ENCODE peak calls at places on chromosome 4, in four cellular contexts. N is aorta, R is substantia nigra, Y is astrocyte of the spinal cord. C is an unnamed sample.

GRCh38 chr4:11710484-11710883 is 281.8 kb upstream of the HS3ST1 start:
- DNase-seq in Y (peak; percentile 41), R (no peak), N (no peak), C (no peak)

GRCh38 chr4:145132521-145133098 is 34.5 kb downstream of the ABCE1 start:
- DNase-seq in N (no peak), R (no peak), Y (peak; percentile 38), C (no peak)

GRCh38 chr4:186137193-186137792 is 32.8 kb downstream of the FAM149A start:
- DNase-seq in R (no peak), N (no peak), Y (peak; percentile 39), C (no peak)

GRCh38 chr4:67658302-67658701 is 42.7 kb downstream of the UBA6 start:
- DNase-seq in N (no peak), R (no peak), Y (no peak), C (no peak)

GRCh38 chr4:3642056-3642630 is 109.9 kb upstream of the LRPAP1 start:
- DNase-seq in Y (no peak), R (no peak), N (no peak), C (peak; percentile 66)

GRCh38 chr4:57102050-57102564 is 8.1 kb downstream of the IGFBP7 start:
- DNase-seq in N (no peak), Y (peak; percentile 94), R (no peak), C (no peak)

GRCh38 chr4:25356068-25356467 is 21.0 kb upstream of the ANAPC4 start:
- DNase-seq in R (no peak), Y (no peak), N (no peak), C (no peak)

GRCh38 chr4:129641179-129641578 is 545.2 kb downstream of the C4orf33 start:
- DNase-seq in N (no peak), Y (peak; percentile 73), R (peak; percentile 29), C (no peak)

GRCh38 chr4:183101956-183102480 is 3.0 kb downstream of the WWC2 start:
- DNase-seq in Y (no peak), R (no peak), N (no peak), C (no peak)

GRCh38 chr4:79074040-79074439 is 134.8 kb upstream of the PAQR3 start:
- DNase-seq in N (no peak), R (no peak), Y (no peak), C (no peak)

GRCh38 chr4:100489316-100489715 is 28.5 kb downstream of the EMCN start:
- DNase-seq in R (no peak), N (no peak), Y (no peak), C (no peak)

GRCh38 chr4:180380733-180381132 is 1862.5 kb upstream of the TENM3 start:
- DNase-seq in Y (peak; percentile 79), R (no peak), N (no peak), C (no peak)

GRCh38 chr4:174324725-174325124 is 41.0 kb downstream of the CEP44 start:
- DNase-seq in R (no peak), N (no peak), Y (peak; percentile 25), C (peak; percentile 10)

GRCh38 chr4:138898282-138898681 is 117.3 kb upstream of the NOCT start:
- DNase-seq in R (no peak), Y (peak; percentile 36), N (no peak), C (no peak)

GRCh38 chr4:87024181-87024580 is 89.4 kb downstream of the AFF1 start:
- DNase-seq in R (no peak), N (no peak), Y (no peak), C (no peak)

GRCh38 chr4:76748649-76749048 is 149.3 kb downstream of the SOWAHB start:
- DNase-seq in Y (peak; percentile 62), R (no peak), N (no peak), C (no peak)

GRCh38 chr4:129350800-129351199 is 254.8 kb downstream of the C4orf33 start:
- DNase-seq in N (no peak), R (no peak), Y (no peak), C (no peak)

GRCh38 chr4:108743021-108743420 is 19.8 kb downstream of the ETNPPL start:
- DNase-seq in Y (no peak), R (peak; percentile 47), N (no peak), C (no peak)

GRCh38 chr4:145545538-145546224 is 64.0 kb downstream of the SMAD1 start:
- DNase-seq in R (no peak), N (no peak), Y (peak; percentile 92), C (no peak)

GRCh38 chr4:163462556-163462955 is 11.0 kb downstream of the TKTL2 start:
- DNase-seq in R (no peak), Y (no peak), N (no peak), C (no peak)

GRCh38 chr4:7287274-7287917 is 95.1 kb downstream of the SORCS2 start:
- DNase-seq in N (no peak), Y (no peak), R (no peak), C (no peak)

C was measured in posterior cingulate gyrus.